ENCODE peak calls at places on chromosomes 13 and 19, in five cellular contexts. One of them, this sample, is unnamed.

GRCh38 chr13:20425819-20426219 is 99.8 kb downstream of the CRYL1 start:
- DNase-seq in GM23338: no peak
- DNase-seq in left ventricle myocardium inferior: no peak
- DNase-seq in psoas muscle: no peak
- DNase-seq in kidney epithelial cell: no peak
- DNase-seq in this sample: peak

GRCh38 chr13:73767747-73768315 is 366.4 kb downstream of the KLF12 start:
- DNase-seq in GM23338: peak
- DNase-seq in left ventricle myocardium inferior: no peak
- DNase-seq in psoas muscle: no peak
- DNase-seq in kidney epithelial cell: no peak
- DNase-seq in this sample: peak

GRCh38 chr19:1655131-1655981 is 2.9 kb upstream of the TCF3 start:
- DNase-seq in GM23338: no peak
- DNase-seq in left ventricle myocardium inferior: no peak
- DNase-seq in psoas muscle: no peak
- DNase-seq in kidney epithelial cell: no peak
- DNase-seq in this sample: no peak

GRCh38 chr13:80047406-80047805 is 293.5 kb downstream of the SPRY2 start:
- DNase-seq in GM23338: no peak
- DNase-seq in left ventricle myocardium inferior: no peak
- DNase-seq in psoas muscle: no peak
- DNase-seq in kidney epithelial cell: peak
- DNase-seq in this sample: no peak

GRCh38 chr13:58960909-58961308 is 1202.8 kb downstream of the DIAPH3 start:
- DNase-seq in GM23338: peak
- DNase-seq in left ventricle myocardium inferior: no peak
- DNase-seq in psoas muscle: no peak
- DNase-seq in kidney epithelial cell: no peak
- DNase-seq in this sample: peak

GRCh38 chr13:50636007-50636704 is 207.3 kb downstream of the DLEU7 start:
- DNase-seq in GM23338: peak
- DNase-seq in left ventricle myocardium inferior: no peak
- DNase-seq in psoas muscle: no peak
- DNase-seq in kidney epithelial cell: no peak
- DNase-seq in this sample: peak

GRCh38 chr13:52345048-52345447 is 60.9 kb downstream of the THSD1 start:
- DNase-seq in GM23338: no peak
- DNase-seq in left ventricle myocardium inferior: no peak
- DNase-seq in psoas muscle: no peak
- DNase-seq in kidney epithelial cell: no peak
- DNase-seq in this sample: no peak

GRCh38 chr13:67736646-67737420 is 506.7 kb upstream of the PCDH9 start:
- DNase-seq in GM23338: peak
- DNase-seq in left ventricle myocardium inferior: no peak
- DNase-seq in psoas muscle: no peak
- DNase-seq in kidney epithelial cell: peak
- DNase-seq in this sample: peak

GRCh38 chr13:45782327-45783045 is 69.1 kb downstream of the SIAH3 start:
- DNase-seq in GM23338: no peak
- DNase-seq in left ventricle myocardium inferior: no peak
- DNase-seq in psoas muscle: no peak
- DNase-seq in kidney epithelial cell: no peak
- DNase-seq in this sample: no peak

GRCh38 chr19:46859637-46860124 is 1.1 kb upstream of the ARHGAP35 start:
- DNase-seq in GM23338: no peak
- DNase-seq in left ventricle myocardium inferior: peak
- DNase-seq in psoas muscle: peak
- DNase-seq in kidney epithelial cell: no peak
- DNase-seq in this sample: no peak

GRCh38 chr19:52922841-52923781 is at the start of gene ZNF888:
- DNase-seq in GM23338: peak
- DNase-seq in left ventricle myocardium inferior: peak
- DNase-seq in psoas muscle: peak
- DNase-seq in kidney epithelial cell: no peak
- DNase-seq in this sample: peak

GRCh38 chr19:52923782-52924593 is 760 bp upstream of the ZNF888 start:
- DNase-seq in GM23338: peak
- DNase-seq in left ventricle myocardium inferior: peak
- DNase-seq in psoas muscle: peak
- DNase-seq in kidney epithelial cell: no peak
- DNase-seq in this sample: no peak
- H3K4me3 ChIP-seq in GM23338: peak
- H3K4me3 ChIP-seq in left ventricle myocardium inferior: peak
- H3K4me3 ChIP-seq in psoas muscle: peak
- H3K4me3 ChIP-seq in kidney epithelial cell: peak
- H3K4me3 ChIP-seq in this sample: peak

GRCh38 chr13:29901714-29902631 is 51.6 kb upstream of the UBL3 start:
- DNase-seq in GM23338: no peak
- DNase-seq in left ventricle myocardium inferior: peak
- DNase-seq in psoas muscle: peak
- DNase-seq in kidney epithelial cell: peak
- DNase-seq in this sample: no peak
- H3K4me3 ChIP-seq in GM23338: no peak
- H3K4me3 ChIP-seq in left ventricle myocardium inferior: no peak
- H3K4me3 ChIP-seq in psoas muscle: no peak
- H3K4me3 ChIP-seq in kidney epithelial cell: no peak
- H3K4me3 ChIP-seq in this sample: no peak

DNA sequence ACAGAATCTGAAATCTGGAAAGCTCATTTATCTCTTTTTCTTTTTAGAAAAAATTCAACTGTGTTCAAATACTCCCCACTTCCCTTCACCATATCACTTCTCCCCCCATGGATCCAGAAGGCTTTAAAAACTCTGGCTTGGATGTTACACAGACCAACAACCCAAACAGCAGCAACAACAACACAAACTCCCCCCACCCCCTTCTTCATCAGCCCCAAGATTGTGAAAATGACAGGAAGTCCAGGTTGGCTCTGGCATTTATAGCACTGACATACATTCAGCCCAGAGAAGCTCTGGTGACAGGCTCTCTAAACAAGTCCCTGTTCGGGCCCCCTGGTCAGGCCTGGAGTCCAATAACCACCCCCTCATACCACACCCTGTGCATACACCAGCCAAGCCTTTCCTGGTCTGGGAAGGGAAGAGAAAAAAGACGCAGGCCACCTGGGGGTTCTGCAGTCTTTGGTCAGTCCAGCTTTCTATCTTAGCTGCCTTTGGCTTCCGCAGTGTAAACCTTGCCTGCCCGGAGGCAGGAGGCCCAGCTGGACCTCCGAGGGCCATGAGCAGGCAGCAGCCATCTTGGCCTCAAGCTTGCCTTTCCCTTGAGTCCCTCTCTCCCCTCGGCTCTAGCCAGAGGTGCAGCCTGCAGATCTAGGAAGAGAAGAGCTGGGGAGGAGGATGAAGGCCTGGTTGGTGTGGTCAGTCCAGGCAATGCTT is 6.8 kb downstream of the CDX2 start:
- DNase-seq in GM23338: peak
- DNase-seq in left ventricle myocardium inferior: no peak
- DNase-seq in psoas muscle: no peak
- DNase-seq in kidney epithelial cell: no peak
- DNase-seq in this sample: no peak
- H3K4me3 ChIP-seq in GM23338: peak
- H3K4me3 ChIP-seq in left ventricle myocardium inferior: no peak
- H3K4me3 ChIP-seq in psoas muscle: no peak
- H3K4me3 ChIP-seq in kidney epithelial cell: no peak
- H3K4me3 ChIP-seq in this sample: no peak

GRCh38 chr19:14775855-14776254 is 2.5 kb downstream of the ADGRE2 start:
- DNase-seq in GM23338: peak
- DNase-seq in left ventricle myocardium inferior: peak
- DNase-seq in psoas muscle: no peak
- DNase-seq in kidney epithelial cell: no peak
- DNase-seq in this sample: peak
- H3K4me3 ChIP-seq in GM23338: peak
- H3K4me3 ChIP-seq in left ventricle myocardium inferior: peak
- H3K4me3 ChIP-seq in psoas muscle: peak
- H3K4me3 ChIP-seq in kidney epithelial cell: peak
- H3K4me3 ChIP-seq in this sample: peak

GRCh38 chr19:58096884-58097283 is 1.1 kb downstream of the ZSCAN18 start:
- DNase-seq in GM23338: peak
- DNase-seq in left ventricle myocardium inferior: no peak
- DNase-seq in psoas muscle: no peak
- DNase-seq in kidney epithelial cell: no peak
- DNase-seq in this sample: no peak
- H3K4me3 ChIP-seq in GM23338: peak
- H3K4me3 ChIP-seq in left ventricle myocardium inferior: peak
- H3K4me3 ChIP-seq in psoas muscle: peak
- H3K4me3 ChIP-seq in kidney epithelial cell: no peak
- H3K4me3 ChIP-seq in this sample: no peak